ENCODE peak calls at places on chromosomes 7 and 10, in ten cellular contexts. One of them, this sample, is unnamed.

GRCh38 chr10:3465406-3465891 is 292.9 kb upstream of the PITRM1 start:
- DNase-seq in GM23338: no peak
- DNase-seq in glutamatergic neuron: no peak
- DNase-seq in lower lobe of right lung: no peak
- DNase-seq in Calu3: no peak
- DNase-seq in LNCaP clone FGC: peak
- DNase-seq in tibial artery: no peak
- DNase-seq in Peyer's patch: no peak
- DNase-seq in WTC11: no peak
- DNase-seq in nephron progenitor cell: no peak
- DNase-seq in this sample: no peak

GRCh38 chr7:43138710-43139601 is 26.5 kb downstream of the HECW1 start:
- DNase-seq in Calu3: no peak
- DNase-seq in nephron progenitor cell: no peak
- DNase-seq in GM23338: peak
- DNase-seq in tibial artery: no peak
- DNase-seq in glutamatergic neuron: no peak
- DNase-seq in LNCaP clone FGC: no peak
- DNase-seq in WTC11: no peak
- DNase-seq in lower lobe of right lung: no peak
- DNase-seq in Peyer's patch: no peak
- DNase-seq in this sample: no peak

GRCh38 chr10:101052285-101052684 is 9.5 kb upstream of the KAZALD1 start:
- DNase-seq in nephron progenitor cell: no peak
- DNase-seq in WTC11: no peak
- DNase-seq in LNCaP clone FGC: no peak
- DNase-seq in glutamatergic neuron: no peak
- DNase-seq in lower lobe of right lung: no peak
- DNase-seq in tibial artery: peak
- DNase-seq in GM23338: no peak
- DNase-seq in Peyer's patch: no peak
- DNase-seq in Calu3: no peak
- DNase-seq in this sample: peak

GRCh38 chr7:158559356-158559755 is 28.3 kb downstream of the PTPRN2 start:
- DNase-seq in glutamatergic neuron: no peak
- DNase-seq in lower lobe of right lung: no peak
- DNase-seq in LNCaP clone FGC: no peak
- DNase-seq in Peyer's patch: no peak
- DNase-seq in GM23338: no peak
- DNase-seq in Calu3: no peak
- DNase-seq in nephron progenitor cell: no peak
- DNase-seq in WTC11: no peak
- DNase-seq in tibial artery: no peak
- DNase-seq in this sample: no peak

GRCh38 chr10:30820282-30820991 is 190.9 kb upstream of the LYZL2 start:
- DNase-seq in tibial artery: no peak
- DNase-seq in GM23338: no peak
- DNase-seq in nephron progenitor cell: no peak
- DNase-seq in Calu3: no peak
- DNase-seq in Peyer's patch: no peak
- DNase-seq in LNCaP clone FGC: no peak
- DNase-seq in glutamatergic neuron: no peak
- DNase-seq in WTC11: no peak
- DNase-seq in lower lobe of right lung: no peak
- DNase-seq in this sample: peak

GRCh38 chr10:86248062-86248461 is 118.5 kb downstream of the GRID1 start:
- DNase-seq in Peyer's patch: no peak
- DNase-seq in WTC11: no peak
- DNase-seq in LNCaP clone FGC: no peak
- DNase-seq in glutamatergic neuron: no peak
- DNase-seq in tibial artery: no peak
- DNase-seq in GM23338: no peak
- DNase-seq in lower lobe of right lung: no peak
- DNase-seq in Calu3: no peak
- DNase-seq in nephron progenitor cell: no peak
- DNase-seq in this sample: no peak

GRCh38 chr7:3710531-3710930 is 409.5 kb downstream of the SDK1 start:
- DNase-seq in nephron progenitor cell: no peak
- DNase-seq in Peyer's patch: no peak
- DNase-seq in glutamatergic neuron: no peak
- DNase-seq in GM23338: no peak
- DNase-seq in tibial artery: no peak
- DNase-seq in Calu3: no peak
- DNase-seq in LNCaP clone FGC: peak
- DNase-seq in lower lobe of right lung: no peak
- DNase-seq in WTC11: no peak
- DNase-seq in this sample: no peak

GRCh38 chr7:1526271-1526754 is 4.2 kb upstream of the MAFK start:
- DNase-seq in Calu3: no peak
- DNase-seq in Peyer's patch: no peak
- DNase-seq in LNCaP clone FGC: no peak
- DNase-seq in nephron progenitor cell: no peak
- DNase-seq in WTC11: no peak
- DNase-seq in tibial artery: no peak
- DNase-seq in glutamatergic neuron: no peak
- DNase-seq in lower lobe of right lung: no peak
- DNase-seq in GM23338: no peak
- DNase-seq in this sample: no peak

GRCh38 chr7:84633-85020 is 107.7 kb upstream of the FAM20C start:
- DNase-seq in Peyer's patch: no peak
- DNase-seq in glutamatergic neuron: no peak
- DNase-seq in lower lobe of right lung: no peak
- DNase-seq in tibial artery: no peak
- DNase-seq in Calu3: no peak
- DNase-seq in WTC11: no peak
- DNase-seq in LNCaP clone FGC: no peak
- DNase-seq in nephron progenitor cell: no peak
- DNase-seq in GM23338: no peak
- DNase-seq in this sample: no peak

GRCh38 chr10:19620867-19621266 is 195.4 kb upstream of the PLXDC2 start:
- DNase-seq in lower lobe of right lung: no peak
- DNase-seq in WTC11: no peak
- DNase-seq in Peyer's patch: no peak
- DNase-seq in LNCaP clone FGC: no peak
- DNase-seq in glutamatergic neuron: no peak
- DNase-seq in nephron progenitor cell: no peak
- DNase-seq in Calu3: no peak
- DNase-seq in tibial artery: no peak
- DNase-seq in GM23338: no peak
- DNase-seq in this sample: no peak

GRCh38 chr7:150451833-150452431 is 1.5 kb downstream of the GIMAP8 start:
- DNase-seq in lower lobe of right lung: no peak
- DNase-seq in Calu3: no peak
- DNase-seq in GM23338: no peak
- DNase-seq in tibial artery: peak
- DNase-seq in glutamatergic neuron: no peak
- DNase-seq in LNCaP clone FGC: no peak
- DNase-seq in nephron progenitor cell: no peak
- DNase-seq in WTC11: no peak
- DNase-seq in Peyer's patch: no peak
- DNase-seq in this sample: no peak

GRCh38 chr10:113059001-113059780 is 109.1 kb downstream of the TCF7L2 start:
- DNase-seq in GM23338: no peak
- DNase-seq in WTC11: no peak
- DNase-seq in tibial artery: peak
- DNase-seq in lower lobe of right lung: no peak
- DNase-seq in Calu3: no peak
- DNase-seq in nephron progenitor cell: peak
- DNase-seq in LNCaP clone FGC: no peak
- DNase-seq in Peyer's patch: no peak
- DNase-seq in glutamatergic neuron: no peak
- DNase-seq in this sample: no peak

GRCh38 chr7:68770649-68771048 is 827.6 kb upstream of the AUTS2 start:
- DNase-seq in tibial artery: no peak
- DNase-seq in glutamatergic neuron: peak
- DNase-seq in lower lobe of right lung: no peak
- DNase-seq in WTC11: no peak
- DNase-seq in Peyer's patch: no peak
- DNase-seq in LNCaP clone FGC: no peak
- DNase-seq in Calu3: no peak
- DNase-seq in GM23338: no peak
- DNase-seq in nephron progenitor cell: peak
- DNase-seq in this sample: no peak

GRCh38 chr10:5932345-5932744 is 42.3 kb downstream of the FBH1 start:
- DNase-seq in nephron progenitor cell: no peak
- DNase-seq in tibial artery: no peak
- DNase-seq in WTC11: no peak
- DNase-seq in Calu3: no peak
- DNase-seq in LNCaP clone FGC: no peak
- DNase-seq in GM23338: no peak
- DNase-seq in Peyer's patch: no peak
- DNase-seq in lower lobe of right lung: no peak
- DNase-seq in glutamatergic neuron: no peak
- DNase-seq in this sample: no peak

DNA sequence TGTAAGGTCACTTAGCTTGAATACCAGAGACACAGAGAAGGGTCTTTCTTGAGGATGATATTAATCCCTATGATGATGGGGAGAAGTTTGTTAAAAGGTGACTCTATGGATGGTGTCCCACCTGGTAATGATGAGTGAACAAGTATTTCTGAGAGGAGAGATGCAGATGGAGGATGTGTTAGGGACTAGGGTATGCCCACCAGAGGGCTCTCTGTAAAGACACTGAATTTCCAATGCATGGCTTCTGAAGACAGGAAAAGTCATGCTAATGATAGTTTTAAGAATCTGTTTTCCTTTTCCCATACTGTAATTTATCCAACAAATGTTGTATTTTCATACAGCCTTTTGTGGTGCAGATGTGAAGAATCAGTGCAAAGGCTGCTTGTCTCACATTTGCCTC is 1250.9 kb upstream of the CELF2 start:
- DNase-seq in WTC11: no peak
- DNase-seq in Peyer's patch: no peak
- DNase-seq in LNCaP clone FGC: no peak
- DNase-seq in tibial artery: no peak
- DNase-seq in lower lobe of right lung: no peak
- DNase-seq in GM23338: peak
- DNase-seq in nephron progenitor cell: no peak
- DNase-seq in glutamatergic neuron: no peak
- DNase-seq in Calu3: no peak
- DNase-seq in this sample: no peak
- TF ChIP-seq CTCF in WTC11: no peak
- TF ChIP-seq CTCF in Peyer's patch: no peak
- TF ChIP-seq CTCF in LNCaP clone FGC: peak
- TF ChIP-seq CTCF in tibial artery: no peak
- TF ChIP-seq CTCF in lower lobe of right lung: no peak
- TF ChIP-seq CTCF in GM23338: peak
- TF ChIP-seq CTCF in nephron progenitor cell: no peak
- TF ChIP-seq CTCF in glutamatergic neuron: no peak
- TF ChIP-seq CTCF in Calu3: no peak
- TF ChIP-seq CTCF in this sample: no peak

DNA sequence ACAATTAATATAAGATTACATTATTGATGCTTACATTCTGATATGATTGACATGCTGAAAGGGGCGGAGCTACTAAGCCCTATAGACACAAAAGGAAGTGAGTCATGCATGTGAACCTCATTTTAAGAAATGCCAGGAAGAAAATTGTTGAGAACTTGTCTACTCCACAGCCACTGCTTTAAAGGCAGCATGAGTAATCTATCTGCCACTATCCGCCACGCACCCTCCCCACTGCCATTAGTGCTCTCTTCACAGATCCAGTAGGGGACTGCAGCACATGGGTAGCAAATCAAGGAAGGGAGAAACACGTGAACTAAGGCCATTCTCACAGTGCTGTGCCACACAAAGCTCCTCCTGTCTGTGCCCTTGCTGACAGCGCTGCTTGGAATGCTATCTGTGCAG is 524.8 kb downstream of the GRM8 start:
- DNase-seq in Peyer's patch: no peak
- DNase-seq in nephron progenitor cell: no peak
- DNase-seq in LNCaP clone FGC: no peak
- DNase-seq in WTC11: no peak
- DNase-seq in lower lobe of right lung: no peak
- DNase-seq in glutamatergic neuron: no peak
- DNase-seq in tibial artery: no peak
- DNase-seq in Calu3: peak
- DNase-seq in GM23338: no peak
- DNase-seq in this sample: no peak
- TF ChIP-seq CTCF in Peyer's patch: no peak
- TF ChIP-seq CTCF in nephron progenitor cell: no peak
- TF ChIP-seq CTCF in LNCaP clone FGC: no peak
- TF ChIP-seq CTCF in WTC11: no peak
- TF ChIP-seq CTCF in lower lobe of right lung: no peak
- TF ChIP-seq CTCF in glutamatergic neuron: no peak
- TF ChIP-seq CTCF in tibial artery: no peak
- TF ChIP-seq CTCF in Calu3: no peak
- TF ChIP-seq CTCF in GM23338: no peak
- TF ChIP-seq CTCF in this sample: no peak

GRCh38 chr10:23818484-23818883 is 379.6 kb downstream of the OTUD1 start:
- DNase-seq in GM23338: peak
- DNase-seq in Calu3: no peak
- DNase-seq in LNCaP clone FGC: no peak
- DNase-seq in glutamatergic neuron: no peak
- DNase-seq in WTC11: no peak
- DNase-seq in lower lobe of right lung: no peak
- DNase-seq in Peyer's patch: no peak
- DNase-seq in tibial artery: no peak
- DNase-seq in nephron progenitor cell: peak
- DNase-seq in this sample: no peak
- TF ChIP-seq CTCF in GM23338: no peak
- TF ChIP-seq CTCF in Calu3: no peak
- TF ChIP-seq CTCF in LNCaP clone FGC: no peak
- TF ChIP-seq CTCF in glutamatergic neuron: no peak
- TF ChIP-seq CTCF in WTC11: no peak
- TF ChIP-seq CTCF in lower lobe of right lung: no peak
- TF ChIP-seq CTCF in Peyer's patch: no peak
- TF ChIP-seq CTCF in tibial artery: no peak
- TF ChIP-seq CTCF in nephron progenitor cell: no peak
- TF ChIP-seq CTCF in this sample: no peak

GRCh38 chr10:99977916-99978315 is 31.8 kb downstream of the DNMBP start:
- DNase-seq in nephron progenitor cell: no peak
- DNase-seq in WTC11: no peak
- DNase-seq in Peyer's patch: no peak
- DNase-seq in LNCaP clone FGC: no peak
- DNase-seq in lower lobe of right lung: no peak
- DNase-seq in GM23338: peak
- DNase-seq in tibial artery: no peak
- DNase-seq in glutamatergic neuron: no peak
- DNase-seq in Calu3: no peak
- DNase-seq in this sample: no peak

GRCh38 chr10:99975942-99976809 is 33.6 kb downstream of the DNMBP start:
- DNase-seq in Calu3: no peak
- DNase-seq in glutamatergic neuron: no peak
- DNase-seq in tibial artery: no peak
- DNase-seq in LNCaP clone FGC: no peak
- DNase-seq in nephron progenitor cell: no peak
- DNase-seq in GM23338: no peak
- DNase-seq in WTC11: no peak
- DNase-seq in lower lobe of right lung: no peak
- DNase-seq in Peyer's patch: no peak
- DNase-seq in this sample: no peak

GRCh38 chr10:99976886-99977391 is 32.8 kb downstream of the DNMBP start:
- DNase-seq in Calu3: peak
- DNase-seq in LNCaP clone FGC: no peak
- DNase-seq in WTC11: no peak
- DNase-seq in nephron progenitor cell: no peak
- DNase-seq in glutamatergic neuron: no peak
- DNase-seq in GM23338: no peak
- DNase-seq in lower lobe of right lung: no peak
- DNase-seq in tibial artery: peak
- DNase-seq in Peyer's patch: no peak
- DNase-seq in this sample: peak

GRCh38 chr10:99975106-99975829 is 34.5 kb downstream of the DNMBP start:
- DNase-seq in lower lobe of right lung: no peak
- DNase-seq in LNCaP clone FGC: no peak
- DNase-seq in WTC11: no peak
- DNase-seq in Peyer's patch: no peak
- DNase-seq in nephron progenitor cell: no peak
- DNase-seq in GM23338: no peak
- DNase-seq in Calu3: no peak
- DNase-seq in glutamatergic neuron: no peak
- DNase-seq in tibial artery: no peak
- DNase-seq in this sample: no peak

GRCh38 chr10:99973190-99973589 is 36.6 kb downstream of the DNMBP start:
- DNase-seq in Peyer's patch: no peak
- DNase-seq in tibial artery: no peak
- DNase-seq in Calu3: no peak
- DNase-seq in GM23338: no peak
- DNase-seq in LNCaP clone FGC: no peak
- DNase-seq in glutamatergic neuron: no peak
- DNase-seq in nephron progenitor cell: no peak
- DNase-seq in lower lobe of right lung: no peak
- DNase-seq in WTC11: no peak
- DNase-seq in this sample: no peak
- TF ChIP-seq CTCF in Peyer's patch: no peak
- TF ChIP-seq CTCF in tibial artery: no peak
- TF ChIP-seq CTCF in Calu3: no peak
- TF ChIP-seq CTCF in GM23338: peak
- TF ChIP-seq CTCF in LNCaP clone FGC: peak
- TF ChIP-seq CTCF in glutamatergic neuron: no peak
- TF ChIP-seq CTCF in nephron progenitor cell: no peak
- TF ChIP-seq CTCF in lower lobe of right lung: peak
- TF ChIP-seq CTCF in WTC11: no peak
- TF ChIP-seq CTCF in this sample: peak